ENCODE peak calls at places on chromosome 7, in six cellular contexts. N, W, O, Z, U and Y are unnamed samples.

GRCh38 chr7:47358357-47358756 is 223.6 kb downstream of the TNS3 start:
- DNase-seq in N (no peak), W (no peak), O (no peak), Z (no peak), U (no peak), Y (no peak)

GRCh38 chr7:6637544-6638229 is 569 bp downstream of the ZNF316 start:
- DNase-seq in N (peak; percentile 65), W (no peak), O (peak; percentile 8), Z (no peak), U (peak; percentile 7), Y (peak; percentile 17)

GRCh38 chr7:77855371-77856083 is 57.0 kb downstream of the PHTF2 start:
- DNase-seq in N (no peak), W (no peak), O (peak; percentile 13), Z (no peak), U (peak; percentile 24), Y (no peak)

GRCh38 chr7:46186131-46186530 is 265.1 kb upstream of the IGFBP3 start:
- DNase-seq in N (no peak), W (no peak), O (no peak), Z (no peak), U (no peak), Y (no peak)

GRCh38 chr7:122369756-122370155 is 65.2 kb upstream of the FEZF1 start:
- DNase-seq in N (no peak), W (no peak), O (no peak), Z (no peak), U (no peak), Y (no peak)

GRCh38 chr7:81845628-81846259 is 75.9 kb upstream of the HGF start:
- DNase-seq in N (no peak), W (no peak), O (peak; percentile 25), Z (no peak), U (no peak), Y (no peak)

GRCh38 chr7:45461014-45461413 is 113.2 kb upstream of the ADCY1 start:
- DNase-seq in N (no peak), W (no peak), O (no peak), Z (no peak), U (no peak), Y (no peak)

GRCh38 chr7:92717982-92718716 is 118.2 kb downstream of the CDK6 start:
- DNase-seq in N (peak; percentile 26), W (no peak), O (peak; percentile 57), Z (peak; percentile 74), U (peak; percentile 90), Y (peak; percentile 74)

GRCh38 chr7:5425507-5426225 is 2.0 kb upstream of the TNRC18 start:
- DNase-seq in N (peak; percentile 66), W (no peak), O (peak; percentile 89), Z (peak; percentile 78), U (peak; percentile 91), Y (peak; percentile 83)

GRCh38 chr7:33423646-33424020 is 294.3 kb downstream of the BBS9 start:
- DNase-seq in N (no peak), W (peak; percentile 10), O (no peak), Z (no peak), U (no peak), Y (peak; percentile 38)

GRCh38 chr7:33053716-33054115 is 8.9 kb downstream of the NT5C3A start:
- DNase-seq in N (no peak), W (no peak), O (no peak), Z (no peak), U (no peak), Y (no peak)

GRCh38 chr7:45149606-45150005 is 8.0 kb upstream of the RAMP3 start:
- DNase-seq in N (no peak), W (no peak), O (no peak), Z (no peak), U (no peak), Y (no peak)

GRCh38 chr7:49014870-49015269 is 90.5 kb downstream of the CDC14C start:
- DNase-seq in N (no peak), W (no peak), O (no peak), Z (no peak), U (no peak), Y (peak; percentile 22)

GRCh38 chr7:159015081-159015893 is 129.4 kb downstream of the VIPR2 start:
- DNase-seq in N (no peak), W (no peak), O (no peak), Z (peak; percentile 56), U (peak; percentile 53), Y (no peak)

GRCh38 chr7:108586274-108586710 is 16.6 kb downstream of the DNAJB9 start:
- DNase-seq in N (no peak), W (no peak), O (no peak), Z (no peak), U (no peak), Y (no peak)

GRCh38 chr7:56009695-56010094 is 41.5 kb downstream of the PSPH start:
- DNase-seq in N (no peak), W (no peak), O (no peak), Z (peak; percentile 88), U (peak; percentile 44), Y (peak; percentile 91)

GRCh38 chr7:39621261-39621660 is 2.1 kb upstream of the RALA start:
- DNase-seq in N (no peak), W (no peak), O (peak; percentile 97), Z (no peak), U (peak; percentile 85), Y (peak; percentile 86)

GRCh38 chr7:80847895-80848294 is 71.0 kb downstream of the SEMA3C start:
- DNase-seq in N (no peak), W (no peak), O (peak; percentile 37), Z (no peak), U (no peak), Y (no peak)

GRCh38 chr7:143375298-143376034 is 5.7 kb upstream of the ZYX start:
- DNase-seq in N (no peak), W (no peak), O (no peak), Z (no peak), U (no peak), Y (no peak)

GRCh38 chr7:122402235-122402634 is 97.7 kb upstream of the FEZF1 start:
- DNase-seq in N (no peak), W (no peak), O (no peak), Z (no peak), U (peak; percentile 11), Y (no peak)

GRCh38 chr7:115476666-115477065 is 553.9 kb downstream of the TFEC start:
- DNase-seq in N (no peak), W (no peak), O (no peak), Z (no peak), U (peak; percentile 13), Y (no peak)

GRCh38 chr7:42869131-42870020 is 42.5 kb downstream of the C7orf25 start:
- DNase-seq in N (no peak), W (peak; percentile 10), O (no peak), Z (peak; percentile 62), U (no peak), Y (peak; percentile 38)

GRCh38 chr7:90825779-90826178 is 229.7 kb downstream of the CDK14 start:
- DNase-seq in N (no peak), W (no peak), O (peak; percentile 80), Z (no peak), U (peak; percentile 57), Y (no peak)

GRCh38 chr7:409344-410281 is 110.0 kb downstream of the PDGFA start:
- DNase-seq in N (no peak), W (no peak), O (no peak), Z (no peak), U (no peak), Y (peak; percentile 10)

GRCh38 chr7:11539853-11540252 is 292.1 kb downstream of the THSD7A start:
- DNase-seq in N (no peak), W (no peak), O (no peak), Z (no peak), U (no peak), Y (peak; percentile 17)

GRCh38 chr7:156532016-156532602 is 108.5 kb upstream of the RNF32 start:
- DNase-seq in N (no peak), W (no peak), O (no peak), Z (no peak), U (no peak), Y (no peak)

GRCh38 chr7:156533420-156533819 is 107.2 kb upstream of the RNF32 start:
- DNase-seq in N (no peak), W (no peak), O (no peak), Z (no peak), U (no peak), Y (no peak)

GRCh38 chr7:156533964-156534363 is 106.6 kb upstream of the RNF32 start:
- DNase-seq in N (no peak), W (no peak), O (no peak), Z (no peak), U (no peak), Y (no peak)

GRCh38 chr7:156537006-156537405 is 103.6 kb upstream of the RNF32 start:
- DNase-seq in N (no peak), W (no peak), O (no peak), Z (no peak), U (no peak), Y (no peak)

DNA sequence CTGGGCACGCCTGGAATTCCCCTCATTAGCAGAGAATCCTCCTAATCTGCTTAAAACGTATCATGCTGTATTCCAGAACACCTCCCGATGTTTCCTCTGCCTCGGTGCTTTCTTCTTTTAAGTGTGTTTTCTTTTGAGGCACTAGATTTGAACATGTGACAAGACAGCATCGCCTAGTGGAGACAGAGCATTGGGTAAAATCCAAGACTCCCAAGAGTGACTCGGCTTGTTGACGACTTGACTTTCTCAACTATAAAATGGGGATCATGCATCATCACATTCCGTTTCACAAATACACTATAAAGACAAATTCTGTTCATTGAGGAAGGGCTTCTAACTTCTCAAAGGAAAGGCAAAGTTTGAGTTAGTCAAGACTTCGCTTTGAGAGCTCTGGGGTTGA is 105.6 kb upstream of the RNF32 start:
- DNase-seq in N (no peak), W (no peak), O (no peak), Z (no peak), U (no peak), Y (no peak)
- TF ChIP-seq CTCF in N (no peak), W (no peak), O (no peak), Z (no peak), U (no peak), Y (no peak)

GRCh38 chr7:129122751-129123516 is 21.6 kb upstream of the TSPAN33 start:
- DNase-seq in N (no peak), W (no peak), O (peak; percentile 21), Z (no peak), U (no peak), Y (no peak)

GRCh38 chr7:129127154-129127553 is 17.4 kb upstream of the TSPAN33 start:
- DNase-seq in N (no peak), W (no peak), O (no peak), Z (no peak), U (no peak), Y (no peak)

GRCh38 chr7:129123517-129123872 is 21.0 kb upstream of the TSPAN33 start:
- DNase-seq in N (no peak), W (no peak), O (no peak), Z (no peak), U (no peak), Y (no peak)

GRCh38 chr7:129126314-129126713 is 18.2 kb upstream of the TSPAN33 start:
- DNase-seq in N (no peak), W (no peak), O (no peak), Z (no peak), U (no peak), Y (no peak)

GRCh38 chr7:129127601-129128000 is 16.9 kb upstream of the TSPAN33 start:
- DNase-seq in N (no peak), W (no peak), O (no peak), Z (no peak), U (no peak), Y (no peak)
- H3K4me3 ChIP-seq in N (no peak overlapping the region), W (no peak overlapping the region), O (no peak overlapping the region), Z (no peak overlapping the region), U (no peak overlapping the region), Y (no peak overlapping the region)

GRCh38 chr7:22732556-22733126 is 5.6 kb downstream of the IL6 start:
- DNase-seq in N (peak; percentile 33), W (peak; percentile 21), O (peak; percentile 45), Z (no peak), U (peak; percentile 25), Y (peak; percentile 72)
- TF ChIP-seq CTCF in N (peak; percentile 86), W (peak; percentile 48), O (peak; percentile 32), Z (no peak), U (peak; percentile 47), Y (peak; percentile 72)

GRCh38 chr7:73830872-73831655 is at the start of gene CLDN4:
- DNase-seq in N (peak; percentile 99), W (peak; percentile 93), O (no peak), Z (peak; percentile 97), U (no peak), Y (peak; percentile 91)
- H3K4me3 ChIP-seq in N (peak within 1 kb of the TSS; percentile 97), W (peak within 1 kb of the TSS; percentile 93), O (no peak within 1 kb of the TSS), Z (peak within 1 kb of the TSS; percentile 61), U (no peak within 1 kb of the TSS), Y (peak within 1 kb of the TSS; percentile 62)